ENCODE peak calls at places on chromosome 3, in four cellular contexts. D is OCI-M1; M is stimulated activated CD4-positive, alpha-beta T cell treated with anti-CD3 and anti-CD28 coated beads, Interleukin-2, amount 100 ng/mL, for 48 hours; R is neural crest cell. Q is an unnamed sample.

GRCh38 chr3:102189564-102190339 is 245.1 kb upstream of the ZPLD1 start:
- DNase-seq in R (no peak), D (no peak), M (no peak), Q (no peak)

GRCh38 chr3:64617610-64618009 is 70.2 kb downstream of the ADAMTS9 start:
- DNase-seq in M (no peak), D (no peak), R (no peak), Q (no peak)

GRCh38 chr3:32438596-32439344 is 47.1 kb downstream of the CMTM7 start:
- DNase-seq in R (no peak), D (no peak), M (no peak), Q (no peak)

GRCh38 chr3:131396170-131396569 is 14.6 kb downstream of the NUDT16 start:
- DNase-seq in D (no peak), M (no peak), R (no peak), Q (no peak)

GRCh38 chr3:7927015-7927414 is 574.6 kb upstream of the LMCD1 start:
- DNase-seq in R (no peak), D (no peak), M (no peak), Q (no peak)

GRCh38 chr3:128483657-128484403 is 9.2 kb downstream of the GATA2 start:
- DNase-seq in M (no peak), R (no peak), D (peak), Q (no peak)

GRCh38 chr3:139627759-139628158 is 50.0 kb downstream of the NMNAT3 start:
- DNase-seq in D (no peak), M (no peak), R (no peak), Q (no peak)

GRCh38 chr3:102099913-102100312 is 250.6 kb downstream of the NFKBIZ start:
- DNase-seq in R (no peak), M (no peak), D (no peak), Q (no peak)

GRCh38 chr3:155753038-155753647 is 8.3 kb upstream of the PLCH1 start:
- DNase-seq in M (no peak), R (no peak), D (peak), Q (no peak)

GRCh38 chr3:127763816-127764215 is 58.5 kb downstream of the MGLL start:
- DNase-seq in D (no peak), M (no peak), R (no peak), Q (no peak)

GRCh38 chr3:190366145-190366544 is 21.8 kb upstream of the CLDN16 start:
- DNase-seq in D (no peak), M (no peak), R (no peak), Q (no peak)

GRCh38 chr3:58111513-58112184 is 99.1 kb downstream of the DNASE1L3 start:
- DNase-seq in R (no peak), D (no peak), M (no peak), Q (peak)

GRCh38 chr3:158148218-158148617 is 38.3 kb downstream of the RSRC1 start:
- DNase-seq in M (no peak), R (no peak), D (no peak), Q (no peak)

GRCh38 chr3:48155122-48155521 is 33.1 kb downstream of the CDC25A start:
- DNase-seq in M (no peak), R (no peak), D (no peak), Q (no peak)

GRCh38 chr3:122893754-122894668 is 99.1 kb downstream of the SLC49A4 start:
- DNase-seq in M (no peak), R (no peak), D (no peak), Q (no peak)

GRCh38 chr3:22121068-22121706 is 370.2 kb upstream of the ZNF385D start:
- DNase-seq in M (no peak), D (no peak), R (no peak), Q (no peak)

GRCh38 chr3:153130312-153130977 is 31.6 kb upstream of the RAP2B start:
- DNase-seq in R (no peak), D (no peak), M (no peak), Q (no peak)

GRCh38 chr3:1082024-1082633 is 10.7 kb upstream of the CNTN6 start:
- DNase-seq in M (no peak), D (peak), R (peak), Q (peak)

GRCh38 chr3:177468331-177468730 is 271.0 kb upstream of the TBL1XR1 start:
- DNase-seq in R (no peak), M (no peak), D (no peak), Q (no peak)

GRCh38 chr3:46215810-46216414 is 7.8 kb upstream of the CCR1 start:
- DNase-seq in D (no peak), R (no peak), M (no peak), Q (peak)

GRCh38 chr3:153164009-153164550 is 2.1 kb downstream of the RAP2B start:
- DNase-seq in R (no peak), D (no peak), M (no peak), Q (no peak)

GRCh38 chr3:119357190-119357589 is 63.0 kb downstream of the ARHGAP31 start:
- DNase-seq in R (no peak), D (peak), M (no peak), Q (no peak)

GRCh38 chr3:151944356-151944755 is 70.9 kb downstream of the SUCNR1 start:
- DNase-seq in R (no peak), M (no peak), D (no peak), Q (no peak)

GRCh38 chr3:172546628-172547214 is 23.5 kb upstream of the TNFSF10 start:
- DNase-seq in D (peak), R (no peak), M (no peak), Q (no peak)

GRCh38 chr3:141830508-141830907 is 45.9 kb upstream of the ATP1B3 start:
- DNase-seq in D (no peak), R (no peak), M (no peak), Q (peak)

GRCh38 chr3:42302924-42303634 is 37.1 kb upstream of the CCK start:
- DNase-seq in D (peak), M (no peak), R (no peak), Q (no peak)

GRCh38 chr3:45644063-45644462 is 45.1 kb upstream of the SACM1L start:
- DNase-seq in D (no peak), M (no peak), R (no peak), Q (no peak)

GRCh38 chr3:13265507-13265906 is 154.6 kb downstream of the NUP210 start:
- DNase-seq in R (no peak), D (no peak), M (no peak), Q (no peak)

GRCh38 chr3:13545952-13546454 is 2.9 kb upstream of the FBLN2 start:
- DNase-seq in R (no peak), D (no peak), M (no peak), Q (no peak)

GRCh38 chr3:4774531-4774930 is 204.7 kb upstream of the BHLHE40 start:
- DNase-seq in M (no peak), R (no peak), D (no peak), Q (no peak)

GRCh38 chr3:194828126-194828525 is 142.4 kb downstream of the FAM43A start:
- DNase-seq in M (no peak), D (no peak), R (no peak), Q (no peak)

Q was measured in Caco-2.